ENCODE peak calls at places on chromosomes 11 and 22, in five cellular contexts. One of them, this sample, is unnamed.

GRCh38 chr11:132632641-132633124 is 899.6 kb downstream of the OPCML start:
- DNase-seq in stomach: no peak
- DNase-seq in myocyte: peak
- DNase-seq in naive B cell: no peak
- DNase-seq in NCI-H510A treated with DMSO at 0.1 percent for 48 hours: peak
- DNase-seq in this sample: peak

GRCh38 chr11:111532365-111532709 is 8.2 kb upstream of the LAYN start:
- DNase-seq in stomach: no peak
- DNase-seq in myocyte: no peak
- DNase-seq in naive B cell: no peak
- DNase-seq in NCI-H510A treated with DMSO at 0.1 percent for 48 hours: no peak
- DNase-seq in this sample: no peak

GRCh38 chr22:24763872-24764485 is 10.5 kb downstream of the PIWIL3 start:
- DNase-seq in stomach: peak
- DNase-seq in myocyte: peak
- DNase-seq in naive B cell: no peak
- DNase-seq in NCI-H510A treated with DMSO at 0.1 percent for 48 hours: no peak
- DNase-seq in this sample: peak

GRCh38 chr11:108870373-108871020 is 205.6 kb downstream of the DDX10 start:
- DNase-seq in stomach: no peak
- DNase-seq in myocyte: peak
- DNase-seq in naive B cell: no peak
- DNase-seq in NCI-H510A treated with DMSO at 0.1 percent for 48 hours: no peak
- DNase-seq in this sample: no peak

GRCh38 chr11:73598719-73599379 is 937 bp upstream of the FAM168A start:
- DNase-seq in stomach: no peak
- DNase-seq in myocyte: no peak
- DNase-seq in naive B cell: no peak
- DNase-seq in NCI-H510A treated with DMSO at 0.1 percent for 48 hours: peak
- DNase-seq in this sample: no peak

GRCh38 chr22:42324991-42325710 is 54.7 kb upstream of the TCF20 start:
- DNase-seq in stomach: peak
- DNase-seq in myocyte: no peak
- DNase-seq in naive B cell: no peak
- DNase-seq in NCI-H510A treated with DMSO at 0.1 percent for 48 hours: peak
- DNase-seq in this sample: no peak

GRCh38 chr11:112828433-112828832 is 132.8 kb upstream of the NCAM1 start:
- DNase-seq in stomach: no peak
- DNase-seq in myocyte: peak
- DNase-seq in naive B cell: no peak
- DNase-seq in NCI-H510A treated with DMSO at 0.1 percent for 48 hours: peak
- DNase-seq in this sample: no peak

GRCh38 chr22:41305646-41306045 is 4.3 kb downstream of the ZC3H7B start:
- DNase-seq in stomach: no peak
- DNase-seq in myocyte: peak
- DNase-seq in naive B cell: no peak
- DNase-seq in NCI-H510A treated with DMSO at 0.1 percent for 48 hours: no peak
- DNase-seq in this sample: no peak

GRCh38 chr22:29292379-29292778 is 14.1 kb upstream of the GAS2L1 start:
- DNase-seq in stomach: no peak
- DNase-seq in myocyte: no peak
- DNase-seq in naive B cell: no peak
- DNase-seq in NCI-H510A treated with DMSO at 0.1 percent for 48 hours: no peak
- DNase-seq in this sample: no peak

GRCh38 chr22:23403152-23403719 is 176.9 kb downstream of the IGLL1 start:
- DNase-seq in stomach: no peak
- DNase-seq in myocyte: no peak
- DNase-seq in naive B cell: no peak
- DNase-seq in NCI-H510A treated with DMSO at 0.1 percent for 48 hours: no peak
- DNase-seq in this sample: no peak

GRCh38 chr11:108601150-108601549 is 7.6 kb upstream of the EXPH5 start:
- DNase-seq in stomach: no peak
- DNase-seq in myocyte: no peak
- DNase-seq in naive B cell: no peak
- DNase-seq in NCI-H510A treated with DMSO at 0.1 percent for 48 hours: no peak
- DNase-seq in this sample: no peak